ENCODE peak calls at places on chromosome 4, in four cellular contexts. D, M, Z and Y are unnamed samples.
A peak's percentile ranks its signal among the peaks of the same experiment; 100 is the strongest.

GRCh38 chr4:129064717-129065116 is 28.6 kb downstream of the SCLT1 start:
- DNase-seq in D (no peak), M (no peak), Z (no peak), Y (no peak)

GRCh38 chr4:109879081-109879480 is 31.2 kb downstream of the LRIT3 start:
- DNase-seq in Z (no peak), D (no peak), M (no peak), Y (no peak)

GRCh38 chr4:140256335-140256734 is 102.4 kb upstream of the MAML3 start:
- DNase-seq in Z (no peak), M (peak; percentile 38), D (no peak), Y (no peak)

GRCh38 chr4:175447006-175447405 is 365.1 kb downstream of the GPM6A start:
- DNase-seq in Z (no peak), D (no peak), M (no peak), Y (no peak)

GRCh38 chr4:63379750-63380522 is 1029.3 kb downstream of the TECRL start:
- DNase-seq in M (no peak), D (no peak), Z (no peak), Y (no peak)

GRCh38 chr4:53189011-53189410 is 176.8 kb downstream of the SCFD2 start:
- DNase-seq in M (no peak), D (no peak), Z (no peak), Y (no peak)

GRCh38 chr4:156138781-156139280 is 185.2 kb upstream of the CTSO start:
- DNase-seq in D (no peak), Z (no peak), M (no peak), Y (no peak)

GRCh38 chr4:188955066-188955465 is 815.8 kb downstream of the TRIML1 start:
- DNase-seq in D (no peak), M (no peak), Z (no peak), Y (no peak)

GRCh38 chr4:173399016-173399415 is at the start of gene SCRG1:
- DNase-seq in Z (no peak), D (no peak), M (no peak), Y (peak; percentile 21)

GRCh38 chr4:115780268-115780667 is 666.8 kb upstream of the NDST4 start:
- DNase-seq in D (no peak), Z (no peak), M (no peak), Y (no peak)

GRCh38 chr4:10640535-10641159 is 43.9 kb downstream of the CLNK start:
- DNase-seq in M (no peak), D (no peak), Z (no peak), Y (no peak)

GRCh38 chr4:99848576-99848975 is 31.9 kb downstream of the DAPP1 start:
- DNase-seq in D (no peak), M (no peak), Z (peak; percentile 68), Y (no peak)

GRCh38 chr4:94390804-94391410 is 48.3 kb upstream of the HPGDS start:
- DNase-seq in M (peak; percentile 20), D (peak; percentile 26), Z (no peak), Y (no peak)

GRCh38 chr4:1177274-1178141 is 5.1 kb upstream of the SPON2 start:
- DNase-seq in Z (no peak), D (no peak), M (peak; percentile 38), Y (no peak)

GRCh38 chr4:185039508-185040273 is 21.4 kb downstream of the HELT start:
- DNase-seq in D (peak; percentile 73), Z (peak; percentile 23), M (peak; percentile 30), Y (no peak)

GRCh38 chr4:13559414-13559813 is 15.1 kb upstream of the NKX3-2 start:
- DNase-seq in Z (no peak), D (no peak), M (no peak), Y (no peak)

GRCh38 chr4:64883087-64883926 is 474.1 kb upstream of the TECRL start:
- DNase-seq in Z (no peak), D (no peak), M (no peak), Y (no peak)

GRCh38 chr4:3295837-3296624 is 3.2 kb downstream of the RGS12 start:
- DNase-seq in Z (no peak), D (no peak), M (no peak), Y (no peak)

GRCh38 chr4:152591361-152591760 is 55.5 kb upstream of the FBXW7 start:
- DNase-seq in D (no peak), Z (no peak), M (no peak), Y (peak; percentile 83)

GRCh38 chr4:16626945-16627344 is 271.5 kb downstream of the LDB2 start:
- DNase-seq in D (no peak), M (no peak), Z (no peak), Y (no peak)

GRCh38 chr4:61428950-61429349 is 228.8 kb downstream of the ADGRL3 start:
- DNase-seq in Z (no peak), D (no peak), M (no peak), Y (no peak)

GRCh38 chr4:80471701-80472100 is 136.2 kb downstream of the CFAP299 start:
- DNase-seq in Z (no peak), D (no peak), M (no peak), Y (peak; percentile 59)

GRCh38 chr4:136651278-136651667 is 881.0 kb downstream of the PCDH18 start:
- DNase-seq in D (no peak), Z (peak; percentile 23), M (no peak), Y (no peak)

GRCh38 chr4:93827272-93827947 is 1.1 kb upstream of the ATOH1 start:
- DNase-seq in D (no peak), M (no peak), Z (no peak), Y (peak; percentile 77)

GRCh38 chr4:73705056-73705432 is 35.3 kb upstream of the CXCL8 start:
- DNase-seq in M (no peak), Z (no peak), D (no peak), Y (no peak)

GRCh38 chr4:159768011-159768410 is 665.1 kb downstream of the RAPGEF2 start:
- DNase-seq in M (no peak), D (no peak), Z (no peak), Y (no peak)

GRCh38 chr4:188818300-188818699 is 679.1 kb downstream of the TRIML1 start:
- DNase-seq in D (no peak), M (no peak), Z (no peak), Y (no peak)

GRCh38 chr4:175453456-175453855 is 358.6 kb downstream of the GPM6A start:
- DNase-seq in D (no peak), M (no peak), Z (no peak), Y (no peak)

GRCh38 chr4:161762796-161763195 is 401.0 kb downstream of the FSTL5 start:
- DNase-seq in Z (no peak), M (no peak), D (no peak), Y (no peak)

GRCh38 chr4:25713812-25714211 is 58.2 kb downstream of the SLC34A2 start:
- DNase-seq in D (no peak), M (no peak), Z (no peak), Y (no peak)

GRCh38 chr4:157151711-157152110 is 68.8 kb upstream of the GRIA2 start:
- DNase-seq in Z (no peak), D (no peak), M (no peak), Y (no peak)

GRCh38 chr4:152970102-152970820 is 34.1 kb downstream of the FHDC1 start:
- DNase-seq in D (no peak), M (no peak), Z (no peak), Y (no peak)

GRCh38 chr4:97867557-97868091 is 275.7 kb downstream of the STPG2 start:
- DNase-seq in D (no peak), Z (no peak), M (no peak), Y (no peak)
- TF ChIP-seq ETV6 in D (no peak), Z (no peak), M (no peak), Y (no peak)

DNA sequence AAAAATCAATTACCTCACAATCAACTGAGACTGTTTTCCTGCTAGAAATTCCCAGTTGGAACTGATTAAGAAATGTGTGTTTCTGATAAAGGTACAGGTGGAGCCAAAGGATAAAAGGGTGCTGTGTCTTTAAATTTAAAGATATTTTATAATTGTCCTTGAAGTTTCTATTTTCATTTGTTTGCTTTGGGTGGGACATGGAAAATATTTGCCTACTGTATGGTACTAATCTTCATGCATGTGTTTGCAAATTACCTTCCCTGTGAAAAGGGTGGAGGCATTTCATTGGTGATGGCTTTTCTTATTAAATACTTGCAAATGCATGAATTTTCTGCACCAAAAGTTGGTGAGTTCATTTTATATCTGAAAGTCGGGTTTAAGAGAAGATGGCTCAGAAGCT is 215.9 kb downstream of the RELL1 start:
- DNase-seq in D (no peak), M (no peak), Z (no peak), Y (no peak)
- TF ChIP-seq ETV6 in D (no peak), M (no peak), Z (no peak), Y (no peak)

DNA sequence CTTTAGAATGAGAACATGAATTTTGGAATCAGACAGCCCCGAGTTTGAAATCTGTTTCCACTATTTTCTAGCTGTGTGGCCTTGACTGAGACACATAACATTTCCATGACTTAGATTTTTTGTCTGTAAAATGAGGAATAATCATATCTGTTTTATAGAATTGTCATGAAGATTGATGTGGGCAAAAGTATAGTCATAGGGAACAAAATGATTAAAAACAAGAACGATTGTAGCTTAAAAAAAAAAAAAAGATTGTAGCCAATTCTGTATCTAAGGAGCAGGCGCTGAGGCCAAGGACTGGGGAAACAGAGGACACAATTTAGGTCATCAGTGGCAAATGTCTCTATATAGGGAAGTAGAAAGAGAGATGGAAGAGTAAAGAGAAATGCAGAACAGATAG is 201.6 kb upstream of the C1QTNF7 start:
- DNase-seq in M (no peak), Z (no peak), D (no peak), Y (no peak)
- TF ChIP-seq ETV6 in M (no peak), Z (no peak), D (no peak), Y (no peak)

DNA sequence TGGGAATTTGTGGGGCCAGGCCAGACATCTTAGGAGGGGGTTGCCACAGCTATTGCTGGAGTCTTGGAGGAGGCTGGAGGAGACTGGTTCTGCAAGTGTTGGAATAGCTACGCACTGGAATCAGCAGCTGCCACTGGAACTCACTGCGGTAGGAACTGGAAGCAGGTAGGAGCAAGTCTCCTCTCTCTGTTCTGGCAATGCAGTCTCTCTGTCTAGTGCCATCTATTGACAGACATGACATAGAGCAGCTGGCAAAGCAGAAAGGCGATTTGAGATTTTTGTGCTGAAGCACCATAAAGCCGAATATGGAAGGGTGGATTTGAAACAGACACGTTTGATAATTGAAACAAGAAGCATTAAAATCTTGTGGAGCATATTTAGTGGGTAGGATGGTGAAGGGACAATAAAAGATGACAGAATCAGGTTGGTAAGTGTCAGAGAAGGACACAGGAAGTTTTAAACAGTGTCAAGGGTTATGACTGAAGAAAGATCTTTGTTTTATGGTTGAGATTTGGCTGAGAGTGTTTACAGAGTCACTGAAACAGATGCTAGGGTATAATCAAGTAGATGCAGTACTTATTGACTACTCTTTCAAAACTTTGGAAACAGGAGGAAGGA is 23.5 kb upstream of the SYNPO2 start:
- DNase-seq in M (peak; percentile 56), D (no peak), Z (no peak), Y (peak; percentile 41)
- TF ChIP-seq ETV6 in M (no peak), D (no peak), Z (no peak), Y (no peak)

GRCh38 chr4:181662383-181662782 is 580.8 kb upstream of the TENM3 start:
- DNase-seq in Z (no peak), M (no peak), D (no peak), Y (no peak)

GRCh38 chr4:181659202-181659601 is 584.0 kb upstream of the TENM3 start:
- DNase-seq in D (no peak), Z (no peak), M (no peak), Y (no peak)

GRCh38 chr4:181656748-181657147 is 586.5 kb upstream of the TENM3 start:
- DNase-seq in Z (no peak), D (no peak), M (no peak), Y (no peak)

GRCh38 chr4:181661090-181661489 is 582.1 kb upstream of the TENM3 start:
- DNase-seq in D (no peak), Z (no peak), M (no peak), Y (no peak)
- TF ChIP-seq ETV6 in D (no peak), Z (no peak), M (no peak), Y (no peak)